ENCODE peak calls at places on chromosomes 1 and 21, in four cellular contexts. M is kidney epithelial cell; A is CD8-positive, alpha-beta T cell; L is esophagus muscularis mucosa. J is an unnamed sample.

GRCh38 chr1:36223373-36223995 is 759 bp upstream of the THRAP3 start:
- DNase-seq in M (no peak), A (peak), L (no peak), J (peak)

GRCh38 chr1:179313004-179313403 is 19.4 kb downstream of the SOAT1 start:
- DNase-seq in M (no peak), A (no peak), L (no peak), J (no peak)

GRCh38 chr1:173420330-173420806 is 56.8 kb upstream of the PRDX6 start:
- DNase-seq in M (peak), A (peak), L (no peak), J (peak)

GRCh38 chr1:85404393-85404792 is 60.6 kb downstream of the DDAH1 start:
- DNase-seq in M (no peak), A (no peak), L (no peak), J (no peak)

GRCh38 chr1:15788624-15789301 is 18.7 kb downstream of the UQCRHL start:
- DNase-seq in M (no peak), A (no peak), L (no peak), J (no peak)

GRCh38 chr1:150150511-150151021 is 850 bp downstream of the PLEKHO1 start:
- DNase-seq in M (no peak), A (no peak), L (no peak), J (no peak)

GRCh38 chr1:119782541-119783338 is 14.0 kb upstream of the HMGCS2 start:
- DNase-seq in M (peak), A (no peak), L (peak), J (no peak)

GRCh38 chr1:49307452-49307851 is 530.8 kb upstream of the BEND5 start:
- DNase-seq in M (no peak), A (no peak), L (no peak), J (no peak)

GRCh38 chr1:78277253-78277652 is 213.5 kb upstream of the PTGFR start:
- DNase-seq in M (peak), A (no peak), L (no peak), J (no peak)

GRCh38 chr1:6126521-6127067 is 53.5 kb downstream of the CHD5 start:
- DNase-seq in M (no peak), A (no peak), L (no peak), J (no peak)

GRCh38 chr1:207691814-207692213 is 46.9 kb downstream of the CR1L start:
- DNase-seq in M (no peak), A (no peak), L (no peak), J (no peak)

GRCh38 chr1:209456878-209457277 is 126.6 kb upstream of the CAMK1G start:
- DNase-seq in M (no peak), A (no peak), L (no peak), J (no peak)

GRCh38 chr1:209455666-209456065 is 127.8 kb upstream of the CAMK1G start:
- DNase-seq in M (no peak), A (no peak), L (no peak), J (no peak)

GRCh38 chr1:209457618-209458017 is 125.9 kb upstream of the CAMK1G start:
- DNase-seq in M (no peak), A (no peak), L (no peak), J (no peak)

GRCh38 chr1:209455133-209455532 is 128.4 kb upstream of the CAMK1G start:
- DNase-seq in M (peak), A (no peak), L (no peak), J (no peak)

DNA sequence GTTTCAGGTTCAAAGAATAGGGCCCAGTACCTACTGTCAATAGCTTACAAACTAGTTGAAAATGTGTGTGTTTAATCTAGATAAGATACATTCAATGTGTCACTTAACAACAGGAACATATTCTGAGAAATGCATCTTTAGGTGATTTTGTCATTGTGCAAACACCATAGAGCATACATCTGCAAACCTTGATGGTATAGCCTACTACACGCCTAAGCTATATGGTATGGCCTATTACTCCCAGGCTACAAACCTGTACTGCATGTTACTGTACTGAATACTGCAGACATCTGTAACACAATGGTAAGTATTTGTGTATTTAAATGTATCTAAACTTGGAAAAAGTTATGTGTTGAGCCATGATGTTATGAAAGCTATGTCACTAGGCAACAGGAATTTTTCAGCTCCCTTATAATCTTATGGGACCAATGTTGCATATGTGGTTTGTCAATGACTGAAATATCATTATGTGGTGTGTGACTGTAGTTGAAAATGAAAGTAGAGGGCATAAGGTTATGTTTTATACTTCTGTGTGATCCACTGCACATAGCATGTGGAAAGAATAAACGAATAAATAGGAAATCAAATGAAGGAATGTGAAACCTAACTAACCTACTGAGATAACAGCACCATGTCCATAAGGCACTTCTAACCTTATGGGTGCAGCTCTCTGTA is 129.0 kb upstream of the CAMK1G start:
- DNase-seq in M (no peak), A (no peak), L (no peak), J (no peak)
- H3K4me3 ChIP-seq in M (no peak), A (no peak), L (no peak), J (no peak)

GRCh38 chr21:43613755-43614638 is 45.3 kb downstream of the HSF2BP start:
- DNase-seq in M (no peak), A (no peak), L (no peak), J (no peak)
- H3K4me3 ChIP-seq in M (no peak), A (no peak), L (no peak), J (no peak)

DNA sequence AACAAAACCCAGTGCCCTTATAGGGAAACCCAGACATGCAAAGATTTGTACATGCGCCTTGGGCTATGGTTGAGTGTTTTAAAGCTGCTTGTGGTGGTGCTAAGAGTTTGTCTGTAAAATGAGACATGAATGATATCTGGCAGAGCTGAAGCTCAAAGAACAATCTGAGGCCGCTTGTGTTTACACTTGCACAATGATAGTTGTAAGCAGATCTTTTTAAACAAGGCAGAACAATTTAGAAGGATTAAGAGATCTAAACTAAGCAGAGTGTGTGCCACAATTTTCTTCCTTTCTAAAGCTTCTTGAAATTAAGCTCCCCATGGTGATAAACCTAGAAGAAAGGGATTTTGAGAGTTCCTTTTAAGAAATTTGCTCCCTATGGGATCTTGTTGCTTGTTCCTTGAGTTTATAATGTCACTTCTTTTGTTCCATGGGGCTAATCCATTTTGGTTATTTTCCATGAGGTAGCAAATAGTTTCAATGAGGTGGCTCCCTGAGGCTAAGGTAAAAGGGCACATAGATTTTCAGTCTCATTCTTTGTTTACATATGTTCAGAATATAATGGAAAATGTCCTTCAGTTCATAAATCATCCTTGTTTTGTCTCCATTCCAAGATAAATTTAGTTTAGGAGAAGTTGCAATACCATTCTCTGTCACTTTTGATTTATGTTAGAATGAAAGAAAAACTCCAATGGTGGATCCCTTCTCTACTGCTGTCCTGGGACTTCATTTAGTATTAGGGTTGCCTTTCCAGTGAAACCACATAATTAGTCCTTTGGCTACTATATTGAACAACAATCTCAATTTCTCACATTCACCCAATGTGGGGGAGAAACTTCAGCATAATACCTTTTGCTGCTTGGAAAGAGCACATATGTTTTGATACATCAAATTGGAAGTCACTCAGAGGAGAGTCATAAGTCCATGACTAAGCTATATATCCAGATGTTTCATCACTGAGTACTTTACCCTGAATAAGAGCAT is 80.7 kb upstream of the ADAMTS5 start:
- DNase-seq in M (no peak), A (no peak), L (no peak), J (no peak)
- H3K4me3 ChIP-seq in M (no peak), A (no peak), L (no peak), J (no peak)

DNA sequence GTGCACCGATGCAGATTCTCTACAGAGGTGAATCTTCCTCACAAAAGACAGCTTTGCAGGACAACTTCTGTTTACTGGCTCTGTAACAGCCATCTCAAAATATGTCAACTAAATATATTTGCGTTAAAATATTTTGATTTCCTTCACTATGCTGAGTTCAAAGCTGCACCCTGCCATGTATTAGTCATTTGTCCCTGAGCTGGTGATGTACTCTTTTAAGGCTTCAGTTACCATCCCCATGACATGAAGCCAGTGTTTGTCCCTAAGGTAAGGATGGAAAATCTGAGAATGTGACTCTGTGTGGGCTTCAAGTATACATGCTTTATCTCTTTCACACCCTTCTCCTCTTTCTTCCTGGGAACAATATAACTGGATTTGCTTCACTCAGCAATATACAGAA is 70.2 kb upstream of the BTG3 start:
- DNase-seq in M (no peak), A (no peak), L (no peak), J (no peak)
- H3K4me3 ChIP-seq in M (no peak), A (no peak), L (no peak), J (no peak)

J was measured in Jurkat, Clone E6-1.